ENCODE peak calls at places on chromosomes 11 and 22, in five cellular contexts. K is naive thymus-derived CD8-positive, alpha-beta T cell; G is left lobe of liver; A is anterior cingulate cortex; B is activated T-cell treated with anti-CD3 and anti-CD28 coated beads for 4 hours. E is an unnamed sample.

GRCh38 chr22:25081409-25081824 is 118.2 kb upstream of the CRYBB3 start:
- DNase-seq in K (peak), G (peak), A (no peak), B (peak), E (peak)

GRCh38 chr11:67644042-67644441 is 4.5 kb upstream of the TBX10 start:
- DNase-seq in K (no peak), G (no peak), A (no peak), B (no peak), E (peak)

GRCh38 chr22:41367039-41367679 is 14.6 kb upstream of the TEF start:
- DNase-seq in K (peak), G (peak), A (peak), B (no peak), E (peak)

GRCh38 chr22:44295406-44295805 is 17.3 kb downstream of the SHISAL1 start:
- DNase-seq in K (no peak), G (no peak), A (no peak), B (no peak), E (no peak)

GRCh38 chr22:33757443-33758124 is 162.7 kb downstream of the LARGE1 start:
- DNase-seq in K (no peak), G (peak), A (no peak), B (no peak), E (no peak)

GRCh38 chr22:43504666-43505261 is 93.0 kb downstream of the MPPED1 start:
- DNase-seq in K (no peak), G (no peak), A (no peak), B (no peak), E (no peak)

GRCh38 chr22:43990044-43990443 is 34.1 kb upstream of the PARVB start:
- DNase-seq in K (no peak), G (no peak), A (no peak), B (no peak), E (no peak)

GRCh38 chr22:49633010-49633324 is 194.7 kb downstream of the BRD1 start:
- DNase-seq in K (no peak), G (no peak), A (no peak), B (no peak), E (no peak)

GRCh38 chr22:39098026-39098425 is 982 bp downstream of the APOBEC3H start:
- DNase-seq in K (no peak), G (no peak), A (no peak), B (no peak), E (no peak)

GRCh38 chr11:71951741-71952310 is 23.0 kb downstream of the RNF121 start:
- DNase-seq in K (no peak), G (no peak), A (no peak), B (no peak), E (no peak)

GRCh38 chr22:17423616-17424015 is 54.4 kb downstream of the CECR2 start:
- DNase-seq in K (no peak), G (no peak), A (no peak), B (no peak), E (no peak)

GRCh38 chr22:41998361-41999261 is at the start of gene WBP2NL:
- DNase-seq in K (peak), G (peak), A (peak), B (peak), E (peak)

GRCh38 chr11:72493426-72494108 is 59.2 kb upstream of the CLPB start:
- DNase-seq in K (no peak), G (no peak), A (no peak), B (no peak), E (no peak)

GRCh38 chr22:48892571-48893287 is 934.9 kb downstream of the BRD1 start:
- DNase-seq in K (no peak), G (no peak), A (no peak), B (no peak), E (no peak)

GRCh38 chr22:37100589-37101127 is 8.9 kb downstream of the TMPRSS6 start:
- DNase-seq in K (no peak), G (no peak), A (no peak), B (no peak), E (no peak)

GRCh38 chr11:88104408-88104807 is 70.8 kb downstream of the RAB38 start:
- DNase-seq in K (no peak), G (no peak), A (no peak), B (no peak), E (no peak)

GRCh38 chr11:6328321-6328720 is 8.0 kb upstream of the CAVIN3 start:
- DNase-seq in K (no peak), G (no peak), A (no peak), B (no peak), E (no peak)

GRCh38 chr22:41301085-41302015 is at the start of gene ZC3H7B:
- DNase-seq in K (peak), G (peak), A (peak), B (peak), E (peak)

GRCh38 chr22:37973271-37974170 is 10.8 kb downstream of the SOX10 start:
- DNase-seq in K (no peak), G (no peak), A (no peak), B (no peak), E (no peak)

GRCh38 chr11:123063396-123064267 is 1.7 kb upstream of the HSPA8 start:
- DNase-seq in K (peak), G (peak), A (no peak), B (no peak), E (peak)

GRCh38 chr11:46367244-46367915 is 14.1 kb upstream of the MDK start:
- DNase-seq in K (peak), G (no peak), A (peak), B (peak), E (peak)

GRCh38 chr22:29859976-29860766 is 22.1 kb upstream of the ASCC2 start:
- DNase-seq in K (no peak), G (no peak), A (no peak), B (no peak), E (no peak)

GRCh38 chr11:90803366-90803765 is 580.5 kb upstream of the CHORDC1 start:
- DNase-seq in K (no peak), G (no peak), A (no peak), B (no peak), E (no peak)

GRCh38 chr22:42701694-42702093 is 19.0 kb downstream of the A4GALT start:
- DNase-seq in K (no peak), G (no peak), A (no peak), B (no peak), E (no peak)

GRCh38 chr11:86502137-86502536 is 127.5 kb downstream of the CCDC81 start:
- DNase-seq in K (no peak), G (no peak), A (no peak), B (no peak), E (no peak)

GRCh38 chr11:12706531-12707499 is 32.6 kb downstream of the TEAD1 start:
- DNase-seq in K (no peak), G (peak), A (no peak), B (no peak), E (no peak)

GRCh38 chr11:107598225-107599139 is 7.5 kb downstream of the ELMOD1 start:
- DNase-seq in K (no peak), G (peak), A (no peak), B (no peak), E (peak)

GRCh38 chr22:17743661-17744411 is 30.4 kb downstream of the BID start:
- DNase-seq in K (no peak), G (no peak), A (no peak), B (no peak), E (no peak)

GRCh38 chr11:9760180-9760550 is 96.3 kb downstream of the SWAP70 start:
- DNase-seq in K (no peak), G (peak), A (peak), B (no peak), E (no peak)

GRCh38 chr22:35629406-35630234 is 12.5 kb upstream of the MB start:
- DNase-seq in K (no peak), G (no peak), A (no peak), B (peak), E (peak)

GRCh38 chr22:50308597-50308935 is 1.1 kb upstream of the PLXNB2 start:
- DNase-seq in K (no peak), G (no peak), A (peak), B (no peak), E (no peak)

GRCh38 chr22:21563912-21564311 is 3.6 kb upstream of the UBE2L3 start:
- DNase-seq in K (no peak), G (no peak), A (no peak), B (no peak), E (no peak)

GRCh38 chr11:13962562-13963168 is at the start of gene SPON1:
- DNase-seq in K (peak), G (no peak), A (peak), B (peak), E (peak)

GRCh38 chr22:16783930-16784354 is 41.3 kb downstream of the XKR3 start:
- DNase-seq in K (no peak), G (no peak), A (no peak), B (no peak), E (peak)

GRCh38 chr11:44301856-44302231 is 8.1 kb downstream of the ALX4 start:
- DNase-seq in K (no peak), G (no peak), A (no peak), B (no peak), E (no peak)